ENCODE peak calls at places on chromosome 14, in seven cellular contexts. B, U, Q, Y, J, D and R are unnamed samples. For H3K9me3 and H3K4me1, the result is how much of the 10 kb centered on the place peaks cover.

GRCh38 chr14:69842671-69843407 is 36.4 kb upstream of the SMOC1 start:
- DNase-seq in Q (no peak), J (no peak), Y (no peak), B (no peak), U (no peak), D (no peak), R (no peak)

GRCh38 chr14:22820731-22821130 is 5.5 kb upstream of the SLC7A7 start:
- DNase-seq in U (no peak), J (no peak), D (no peak), Y (no peak), B (no peak), Q (no peak), R (no peak)

GRCh38 chr14:56129941-56130340 is 11.7 kb downstream of the PELI2 start:
- DNase-seq in J (no peak), Q (peak), Y (no peak), U (no peak), D (no peak), B (no peak), R (no peak)

GRCh38 chr14:99287269-99287942 is 15.4 kb upstream of the BCL11B start:
- DNase-seq in U (no peak), Q (no peak), J (peak), Y (no peak), D (no peak), B (no peak), R (no peak)

GRCh38 chr14:61247935-61248334 is 33.2 kb downstream of the TMEM30B start:
- DNase-seq in D (no peak), Y (no peak), U (no peak), J (no peak), B (no peak), Q (no peak), R (peak)

GRCh38 chr14:101009531-101009930 is 106.0 kb upstream of the RTL1 start:
- DNase-seq in U (no peak), D (no peak), Q (no peak), Y (no peak), B (no peak), J (no peak), R (no peak)

GRCh38 chr14:100222219-100223093 is 16.5 kb upstream of the YY1 start:
- DNase-seq in B (no peak), U (no peak), J (no peak), Q (no peak), Y (no peak), D (no peak), R (no peak)

GRCh38 chr14:32077081-32078029 is at the start of gene ARHGAP5:
- DNase-seq in J (peak), U (peak), Q (peak), Y (peak), D (peak), B (no peak), R (peak)

GRCh38 chr14:68300608-68301007 is 481.0 kb downstream of the RAD51B start:
- DNase-seq in J (no peak), Y (no peak), B (no peak), D (no peak), Q (no peak), U (no peak), R (no peak)

GRCh38 chr14:51996148-51996746 is 6.9 kb downstream of the RTRAF start:
- DNase-seq in Q (peak), J (peak), D (no peak), U (no peak), Y (peak), B (no peak), R (peak)

GRCh38 chr14:54724123-54724522 is 157.2 kb downstream of the SAMD4A start:
- DNase-seq in J (no peak), U (no peak), B (no peak), Y (no peak), Q (no peak), D (no peak), R (no peak)
- H3K9me3 ChIP-seq in J (under half), U (under half), B (under half), Y (under half), Q (under half), D (under half), R (under half)

GRCh38 chr14:73753043-73753886 is 39.1 kb upstream of the PNMA1 start:
- DNase-seq in Q (peak), D (peak), U (peak), B (no peak), Y (peak), J (peak), R (peak)
- H3K4me1 ChIP-seq in Q (half or more), D (half or more), U (half or more), B (half or more), Y (half or more), J (half or more), R (half or more)

GRCh38 chr14:65533736-65534404 is 121.3 kb downstream of the FUT8 start:
- DNase-seq in B (no peak), Y (no peak), J (no peak), D (no peak), U (no peak), Q (no peak), R (no peak)

GRCh38 chr14:65531148-65531547 is 118.6 kb downstream of the FUT8 start:
- DNase-seq in B (no peak), U (no peak), Q (no peak), D (no peak), Y (no peak), J (no peak), R (no peak)

GRCh38 chr14:65536781-65537423 is 124.4 kb downstream of the FUT8 start:
- DNase-seq in U (no peak), D (no peak), Q (no peak), Y (no peak), J (no peak), B (no peak), R (no peak)
- H3K9me3 ChIP-seq in U (under half), D (under half), Q (under half), Y (under half), J (under half), B (under half), R (under half)

GRCh38 chr14:77580964-77581505 is 35.4 kb downstream of the SPTLC2 start:
- DNase-seq in Y (no peak), J (peak), B (no peak), Q (no peak), U (no peak), D (peak), R (peak)
- H3K4me1 ChIP-seq in Y (under half), J (under half), B (under half), Q (under half), U (under half), D (under half), R (under half)

GRCh38 chr14:85959063-85959462 is 429.1 kb downstream of the FLRT2 start:
- DNase-seq in Q (no peak), Y (no peak), J (no peak), D (no peak), B (no peak), U (no peak), R (no peak)

GRCh38 chr14:85960781-85961180 is 430.8 kb downstream of the FLRT2 start:
- DNase-seq in B (no peak), J (no peak), Y (no peak), D (no peak), U (no peak), Q (no peak), R (no peak)

GRCh38 chr14:85958069-85958468 is 428.1 kb downstream of the FLRT2 start:
- DNase-seq in Y (no peak), B (no peak), Q (no peak), U (no peak), J (no peak), D (no peak), R (no peak)

GRCh38 chr14:85963486-85963885 is 433.5 kb downstream of the FLRT2 start:
- DNase-seq in J (no peak), Q (no peak), D (no peak), U (no peak), B (no peak), Y (no peak), R (no peak)
- H3K9me3 ChIP-seq in J (under half), Q (under half), D (under half), U (under half), B (under half), Y (under half), R (under half)

GRCh38 chr14:93028724-93029076 is 87.0 kb downstream of the ITPK1 start:
- DNase-seq in J (no peak), U (no peak), B (no peak), Q (no peak), D (no peak), Y (no peak), R (no peak)

GRCh38 chr14:93030761-93031160 is 85.0 kb downstream of the ITPK1 start:
- DNase-seq in Q (no peak), D (no peak), J (no peak), U (no peak), B (no peak), Y (no peak), R (no peak)

GRCh38 chr14:93029911-93030555 is 85.7 kb downstream of the ITPK1 start:
- DNase-seq in B (no peak), D (no peak), J (no peak), U (no peak), Y (no peak), Q (no peak), R (no peak)

GRCh38 chr14:93027810-93028723 is 87.7 kb downstream of the ITPK1 start:
- DNase-seq in J (no peak), D (no peak), B (no peak), U (no peak), Y (no peak), Q (no peak), R (no peak)

DNA sequence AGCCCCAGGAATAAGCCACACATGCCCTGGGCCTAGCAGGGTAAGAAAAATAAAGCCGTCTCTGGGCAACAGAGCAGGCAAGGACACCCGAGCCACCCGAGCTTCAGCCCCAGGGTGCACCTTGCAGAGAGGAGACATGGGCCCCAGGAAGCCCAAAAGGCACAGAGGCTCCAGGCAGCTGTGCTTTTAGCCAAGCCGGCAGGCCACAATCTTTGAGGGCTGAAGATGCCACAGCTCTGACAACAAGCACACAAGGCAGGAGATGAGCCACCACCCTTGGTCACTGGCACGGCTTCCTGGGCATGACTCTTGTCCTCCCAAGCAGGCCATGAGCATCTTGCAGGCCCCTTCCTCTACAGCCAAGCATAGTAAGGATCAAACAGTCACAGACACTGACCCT is 86.3 kb downstream of the ITPK1 start:
- DNase-seq in B (no peak), D (no peak), Y (no peak), J (no peak), Q (no peak), U (no peak), R (no peak)
- H3K4me1 ChIP-seq in B (under half), D (under half), Y (under half), J (under half), Q (under half), U (under half), R (under half)

GRCh38 chr14:97626088-97626487 is 828.9 kb downstream of the VRK1 start:
- DNase-seq in J (no peak), Y (no peak), D (no peak), U (no peak), Q (no peak), B (no peak), R (no peak)
- H3K9me3 ChIP-seq in J (under half), Y (under half), D (under half), U (under half), Q (under half), B (under half), R (under half)

DNA sequence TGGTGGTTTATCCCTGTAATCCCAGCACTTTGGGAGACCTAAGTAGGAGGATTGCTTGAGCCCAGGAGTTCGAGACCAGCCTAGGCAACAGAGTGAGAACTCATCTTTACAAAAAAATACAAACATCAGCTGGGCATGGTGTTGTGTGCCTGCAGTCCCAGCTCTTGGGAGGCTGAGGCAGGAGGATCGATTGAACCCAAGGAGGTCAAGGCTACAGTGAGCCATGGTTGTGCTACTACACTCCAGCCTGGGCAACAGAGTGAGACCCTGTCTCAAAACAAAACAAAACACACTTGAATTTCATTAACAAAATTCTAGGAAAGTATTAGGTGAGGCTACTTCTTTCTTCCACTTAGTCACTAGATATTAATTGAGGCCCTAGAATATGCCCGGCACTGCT is 77.1 kb downstream of the STXBP6 start:
- DNase-seq in J (no peak), Q (no peak), D (no peak), B (no peak), Y (no peak), U (no peak), R (no peak)
- H3K4me1 ChIP-seq in J (under half), Q (under half), D (under half), B (under half), Y (under half), U (under half), R (under half)

GRCh38 chr14:27228053-27228452 is 630.2 kb upstream of the NOVA1 start:
- DNase-seq in U (no peak), D (no peak), Y (no peak), Q (no peak), B (no peak), J (no peak), R (no peak)

GRCh38 chr14:27222671-27223070 is 624.8 kb upstream of the NOVA1 start:
- DNase-seq in Y (no peak), J (no peak), B (no peak), Q (no peak), D (no peak), U (no peak), R (no peak)
- H3K9me3 ChIP-seq in Y (under half), J (under half), B (under half), Q (under half), D (under half), U (under half), R (under half)

GRCh38 chr14:54775486-54776100 is 127.0 kb downstream of the GCH1 start:
- DNase-seq in U (no peak), D (no peak), Y (no peak), J (no peak), B (no peak), Q (no peak), R (no peak)

GRCh38 chr14:54776361-54777001 is 126.1 kb downstream of the GCH1 start:
- DNase-seq in Q (peak), Y (peak), D (peak), B (peak), J (peak), U (peak), R (no peak)

GRCh38 chr14:54774824-54775223 is 127.8 kb downstream of the GCH1 start:
- DNase-seq in B (no peak), Y (no peak), Q (no peak), U (no peak), D (no peak), J (no peak), R (no peak)

GRCh38 chr14:54778618-54779017 is 124.0 kb downstream of the GCH1 start:
- DNase-seq in Q (no peak), U (no peak), D (no peak), Y (no peak), B (no peak), J (no peak), R (no peak)

DNA sequence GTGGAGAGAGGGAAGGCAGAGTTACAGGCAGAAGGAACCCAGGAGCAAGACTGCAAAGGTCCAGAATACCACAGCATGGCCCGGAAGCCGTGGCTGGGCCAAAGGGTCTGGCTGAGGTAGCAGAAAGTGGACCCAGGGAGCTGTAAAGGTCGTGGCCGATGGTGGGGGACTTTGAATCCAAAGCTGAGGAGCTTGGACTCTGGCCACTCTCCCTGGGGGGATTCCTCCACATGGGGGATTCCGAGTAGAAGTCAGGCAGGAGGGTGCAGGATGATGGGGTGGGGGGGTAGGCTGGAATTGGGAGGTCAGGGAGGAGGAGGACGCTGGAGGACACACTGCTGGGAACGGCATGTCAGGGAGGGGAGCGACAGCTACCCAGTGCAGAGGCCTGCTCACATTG is 125.2 kb downstream of the GCH1 start:
- DNase-seq in D (no peak), U (no peak), Q (no peak), Y (no peak), B (no peak), J (no peak), R (no peak)
- H3K4me1 ChIP-seq in D (under half), U (under half), Q (half or more), Y (under half), B (under half), J (under half), R (under half)